ENCODE peak calls at places on chromosomes 16 and 17, in six cellular contexts. B, C, D, J, W and U are unnamed samples.

GRCh38 chr17:50114849-50115357 is 15.1 kb downstream of the SAMD14 start:
- DNase-seq in B (no peak), C (peak; percentile 66), D (peak; percentile 74), J (peak; percentile 65), W (peak; percentile 70), U (no peak)

GRCh38 chr16:15765880-15766279 is 90.9 kb downstream of the MYH11 start:
- DNase-seq in B (no peak), C (peak; percentile 57), D (peak; percentile 43), J (peak; percentile 44), W (peak; percentile 27), U (no peak)

GRCh38 chr17:8555062-8555461 is 75.5 kb downstream of the MYH10 start:
- DNase-seq in B (no peak), C (no peak), D (no peak), J (no peak), W (no peak), U (no peak)

GRCh38 chr17:47239663-47240374 is 13.8 kb upstream of the ITGB3 start:
- DNase-seq in B (peak; percentile 87), C (peak; percentile 75), D (no peak), J (no peak), W (peak; percentile 65), U (no peak)

GRCh38 chr17:47776330-47777197 is 43.5 kb downstream of the TBX21 start:
- DNase-seq in B (no peak), C (no peak), D (peak; percentile 71), J (peak; percentile 54), W (peak; percentile 38), U (no peak)

GRCh38 chr17:56635640-56636039 is 42.1 kb downstream of the NOG start:
- DNase-seq in B (no peak), C (no peak), D (no peak), J (no peak), W (no peak), U (no peak)

GRCh38 chr16:66954097-66954659 is 6.9 kb upstream of the CES3 start:
- DNase-seq in B (peak; percentile 69), C (peak; percentile 46), D (peak; percentile 70), J (peak; percentile 87), W (peak; percentile 94), U (peak; percentile 23)

GRCh38 chr16:22171953-22172352 is 9.6 kb downstream of the SDR42E2 start:
- DNase-seq in B (no peak), C (no peak), D (no peak), J (no peak), W (no peak), U (no peak)

GRCh38 chr17:34626141-34626681 is 46.8 kb downstream of the TMEM132E start:
- DNase-seq in B (no peak), C (no peak), D (no peak), J (peak; percentile 14), W (no peak), U (no peak)

GRCh38 chr16:69057400-69058378 is 47.8 kb upstream of the HAS3 start:
- DNase-seq in B (no peak), C (no peak), D (no peak), J (no peak), W (no peak), U (no peak)

GRCh38 chr16:89357055-89357454 is 133.3 kb downstream of the ANKRD11 start:
- DNase-seq in B (no peak), C (no peak), D (no peak), J (peak; percentile 87), W (no peak), U (no peak)

GRCh38 chr16:29710227-29711219 is 31.5 kb downstream of the QPRT start:
- DNase-seq in B (peak; percentile 34), C (peak; percentile 6), D (peak; percentile 48), J (peak; percentile 50), W (peak; percentile 45), U (peak; percentile 30)

GRCh38 chr16:47311738-47312505 is 148.9 kb downstream of the ITFG1 start:
- DNase-seq in B (no peak), C (no peak), D (no peak), J (no peak), W (no peak), U (no peak)

GRCh38 chr16:27767971-27768591 is 218.1 kb downstream of the KATNIP start:
- DNase-seq in B (no peak), C (no peak), D (no peak), J (no peak), W (no peak), U (no peak)

GRCh38 chr16:82043680-82044584 is 8.9 kb downstream of the HSD17B2 start:
- DNase-seq in B (peak; percentile 69), C (no peak), D (no peak), J (no peak), W (no peak), U (no peak)